ENCODE peak calls at places on chromosomes 1 and 21, in six cellular contexts. N is psoas muscle, C is fibroblast of the aortic adventitia, V is H1, A is OCI-LY7, R is AG09309. M is an unnamed sample.

GRCh38 chr1:33348676-33349080 is 27.8 kb upstream of the A3GALT2 start:
- DNase-seq in N (peak), C (no peak), V (no peak), A (no peak), R (no peak), M (no peak)

GRCh38 chr1:110460253-110461220 is 9.6 kb downstream of the PROK1 start:
- DNase-seq in N (peak), C (peak), V (peak), A (peak), R (peak), M (peak)

GRCh38 chr1:228986093-228986904 is 251.0 kb downstream of the RHOU start:
- DNase-seq in N (peak), C (peak), V (no peak), A (no peak), R (no peak), M (no peak)

GRCh38 chr1:155940531-155940992 is 876 bp upstream of the RXFP4 start:
- DNase-seq in N (no peak), C (peak), V (no peak), A (no peak), R (no peak), M (peak)

GRCh38 chr1:150410582-150411101 is 46.7 kb downstream of the RPRD2 start:
- DNase-seq in N (no peak), C (peak), V (no peak), A (no peak), R (peak), M (no peak)

GRCh38 chr1:232263452-232263851 is 366.5 kb downstream of the SIPA1L2 start:
- DNase-seq in N (no peak), C (no peak), V (no peak), A (no peak), R (no peak), M (no peak)

GRCh38 chr1:66265796-66266195 is 268.2 kb upstream of the SGIP1 start:
- DNase-seq in N (no peak), C (no peak), V (no peak), A (no peak), R (no peak), M (no peak)

GRCh38 chr1:19351858-19352257 is 39.7 kb downstream of the SLC66A1 start:
- DNase-seq in N (no peak), C (no peak), V (no peak), A (no peak), R (no peak), M (no peak)

GRCh38 chr1:35305383-35305782 is 36.9 kb downstream of the ZMYM4 start:
- DNase-seq in N (no peak), C (no peak), V (no peak), A (no peak), R (no peak), M (no peak)

GRCh38 chr1:54255026-54255425 is 55.1 kb downstream of the MRPL37 start:
- DNase-seq in N (no peak), C (peak), V (no peak), A (no peak), R (no peak), M (peak)

GRCh38 chr1:17212487-17213121 is 7.7 kb downstream of the PADI1 start:
- DNase-seq in N (peak), C (peak), V (no peak), A (no peak), R (peak), M (peak)

GRCh38 chr21:14763695-14764064 is 217.6 kb upstream of the SAMSN1 start:
- DNase-seq in N (no peak), C (no peak), V (no peak), A (no peak), R (no peak), M (no peak)

GRCh38 chr1:24875976-24876609 is 54.0 kb downstream of the RUNX3 start:
- DNase-seq in N (no peak), C (no peak), V (peak), A (no peak), R (no peak), M (no peak)

GRCh38 chr1:31038360-31038759 is 27.2 kb downstream of the PUM1 start:
- DNase-seq in N (no peak), C (peak), V (no peak), A (no peak), R (peak), M (peak)

GRCh38 chr1:21121764-21122471 is 54.8 kb downstream of the EIF4G3 start:
- DNase-seq in N (no peak), C (no peak), V (no peak), A (no peak), R (no peak), M (peak)

GRCh38 chr1:18373151-18373550 is 107.6 kb upstream of the KLHDC7A start:
- DNase-seq in N (no peak), C (no peak), V (no peak), A (no peak), R (no peak), M (no peak)

GRCh38 chr1:54167422-54168139 is 14.8 kb upstream of the CDCP2 start:
- DNase-seq in N (no peak), C (peak), V (no peak), A (no peak), R (no peak), M (peak)

GRCh38 chr1:206770531-206771352 is at the start of gene IL19:
- DNase-seq in N (no peak), C (peak), V (no peak), A (no peak), R (peak), M (no peak)

GRCh38 chr1:206768472-206769330 is 1.9 kb upstream of the IL19 start:
- DNase-seq in N (no peak), C (no peak), V (no peak), A (no peak), R (no peak), M (no peak)

GRCh38 chr1:206769331-206769731 is 1.2 kb upstream of the IL19 start:
- DNase-seq in N (no peak), C (no peak), V (no peak), A (no peak), R (no peak), M (no peak)

GRCh38 chr1:206772228-206773002 is at the start of gene IL10:
- DNase-seq in N (no peak), C (no peak), V (no peak), A (no peak), R (no peak), M (no peak)

GRCh38 chr1:206771353-206771722 is 765 bp downstream of the IL19 start:
- DNase-seq in N (no peak), C (no peak), V (no peak), A (no peak), R (no peak), M (no peak)
- TF ChIP-seq CTCF in N (no peak), C (no peak), V (no peak), A (no peak), R (no peak), M (no peak)

DNA sequence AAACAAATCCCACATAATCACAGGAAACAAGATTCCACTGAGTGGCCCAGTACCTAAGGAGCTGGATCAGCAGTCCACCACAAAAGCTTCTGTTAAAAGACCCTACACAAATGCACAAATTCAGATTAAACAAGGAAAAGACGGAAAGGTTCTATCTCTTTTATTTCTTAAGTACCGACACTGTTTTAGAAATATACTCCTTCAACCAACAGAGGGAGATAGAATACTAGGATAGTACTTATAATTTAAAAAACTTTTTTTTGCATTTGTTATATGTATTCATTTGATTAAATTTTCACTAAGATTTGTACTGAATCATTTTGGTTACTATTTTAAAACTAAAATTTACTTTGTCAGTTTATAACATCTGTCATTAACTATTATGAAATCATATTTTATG is 12.5 kb downstream of the CDC7 start:
- DNase-seq in N (no peak), C (peak), V (no peak), A (no peak), R (no peak), M (peak)
- TF ChIP-seq CTCF in N (peak), C (peak), V (no peak), A (peak), R (peak), M (peak)

DNA sequence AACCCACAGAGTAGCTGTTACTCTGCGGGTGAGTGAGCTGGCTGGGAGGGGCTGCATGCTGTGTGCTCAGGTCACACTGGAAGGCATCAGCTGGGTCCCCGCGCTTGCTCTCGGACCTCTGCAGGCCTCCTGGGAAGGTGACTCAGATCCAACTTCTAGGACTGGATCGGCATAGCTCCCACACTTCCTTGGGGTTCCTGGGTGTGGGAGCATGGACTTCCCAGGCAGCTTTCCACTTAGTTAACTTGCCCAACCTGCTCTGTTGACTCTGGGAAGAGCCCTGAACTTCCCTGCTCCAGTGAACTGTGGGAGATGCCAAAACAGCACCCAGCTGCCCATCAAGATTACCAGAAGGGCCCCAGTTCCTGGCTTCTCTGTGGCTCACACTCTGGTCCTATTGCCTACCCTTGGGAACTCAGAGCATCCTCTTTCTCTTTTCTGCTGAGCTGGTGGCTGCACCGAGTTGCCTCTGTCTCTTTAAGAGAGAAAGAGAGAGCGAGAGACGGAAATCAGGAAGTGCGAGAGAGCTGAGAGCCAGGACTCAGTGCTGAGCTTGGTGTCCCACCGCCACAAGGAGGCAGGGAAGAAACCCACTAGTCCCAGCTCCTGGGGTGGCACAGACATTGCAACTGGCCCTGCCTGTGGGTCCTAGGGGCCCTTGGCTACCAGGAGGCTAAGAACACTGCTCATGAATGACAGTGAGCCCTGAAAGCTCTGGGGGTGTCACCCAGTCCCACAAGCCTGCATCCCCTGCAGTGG is at the start of gene IKBKE:
- DNase-seq in N (no peak), C (peak), V (peak), A (peak), R (peak), M (peak)
- TF ChIP-seq CTCF in N (no peak), C (peak), V (no peak), A (peak), R (peak), M (peak)

DNA sequence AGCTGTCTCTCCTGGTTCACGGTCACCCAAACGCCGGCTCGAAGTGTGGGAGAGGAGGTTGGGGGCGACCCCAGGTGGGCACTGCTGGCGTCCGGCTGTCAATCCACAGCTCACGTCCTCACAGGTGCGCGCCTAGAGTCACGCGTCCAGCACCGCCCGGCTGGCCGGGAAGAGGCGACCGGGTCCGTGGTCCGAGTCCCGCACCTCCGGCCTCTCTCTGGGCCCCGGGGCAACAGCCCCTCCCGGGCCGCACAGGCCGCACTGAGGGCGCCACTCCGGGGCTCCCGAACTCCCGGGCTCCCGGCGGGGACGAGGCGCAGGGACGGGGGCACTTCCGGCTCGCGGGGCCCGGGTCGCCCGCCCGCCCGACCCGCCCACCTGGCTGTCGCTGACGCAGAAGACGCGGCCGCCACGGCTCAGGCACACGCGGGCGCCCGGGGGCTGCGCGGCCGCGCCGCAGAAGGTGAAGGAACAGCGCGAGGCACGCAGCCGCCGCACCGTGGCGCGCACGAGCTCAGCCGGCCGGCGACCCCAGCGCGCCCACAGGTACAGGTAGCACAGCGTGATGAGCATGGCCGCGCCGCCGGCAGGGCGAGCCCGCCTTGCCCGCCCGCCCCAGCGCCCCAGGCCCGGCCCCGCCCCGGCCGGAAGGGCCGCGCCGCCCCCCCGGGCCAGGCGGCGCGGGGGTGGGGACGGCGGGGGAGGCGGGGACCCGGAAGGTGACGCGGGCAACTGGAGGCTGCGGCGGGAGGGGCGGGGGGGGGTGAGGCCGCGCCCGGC is at the start of gene HLCS:
- DNase-seq in N (peak), C (peak), V (peak), A (peak), R (no peak), M (peak)
- TF ChIP-seq CTCF in N (peak), C (peak), V (peak), A (no peak), R (no peak), M (peak)

DNA sequence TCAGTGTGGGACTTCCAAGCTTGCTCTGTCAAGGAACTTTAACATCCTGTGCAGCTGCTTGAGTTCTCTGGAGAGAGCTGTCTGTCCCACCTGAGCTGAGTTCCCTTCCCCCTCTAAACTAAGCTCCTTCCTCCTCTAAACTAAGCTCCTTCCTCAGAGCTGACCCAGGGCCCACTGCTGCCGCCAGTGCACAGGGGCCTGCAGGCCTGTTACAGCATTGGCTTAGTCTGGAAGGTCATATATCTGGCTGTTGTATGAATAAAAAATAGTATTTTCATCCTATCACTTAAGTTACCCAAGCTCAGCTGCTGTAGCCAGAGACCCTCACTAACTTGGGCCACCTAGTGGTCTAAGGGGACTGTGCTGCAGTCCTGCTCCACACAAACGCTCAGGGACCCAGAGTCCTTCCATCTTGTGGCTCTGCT is 71.1 kb upstream of the GCLM start:
- DNase-seq in N (no peak), C (peak), V (peak), A (peak), R (no peak), M (no peak)
- TF ChIP-seq CTCF in N (no peak), C (peak), V (peak), A (peak), R (peak), M (peak)